ENCODE peak calls at places on chromosome 4, in ten cellular contexts. F is BE2C, E is H1, H is foreskin fibroblast, S is gastrocnemius medialis, U is suprapubic skin, J is GM20000, Y is thoracic aorta, L is stomach, K is fibroblast of mammary gland. G is an unnamed sample.

GRCh38 chr4:30614771-30615170 is 105.4 kb upstream of the PCDH7 start:
- DNase-seq in F (no peak), E (no peak), H (no peak), S (no peak), U (no peak), J (no peak), Y (no peak), L (no peak), K (no peak), G (no peak)

GRCh38 chr4:138401330-138401729 is 159.2 kb upstream of the SLC7A11 start:
- DNase-seq in F (peak; percentile 30), E (no peak), H (no peak), S (peak; percentile 16), U (no peak), J (no peak), Y (no peak), L (peak; percentile 28), K (peak; percentile 34), G (no peak)

GRCh38 chr4:141702472-141703182 is 66.2 kb downstream of the IL15 start:
- DNase-seq in F (peak; percentile 73), E (no peak), H (no peak), S (peak; percentile 20), U (no peak), J (no peak), Y (no peak), L (no peak), K (no peak), G (no peak)

GRCh38 chr4:8123389-8123788 is 35.2 kb downstream of the ABLIM2 start:
- DNase-seq in F (peak; percentile 36), E (no peak), H (peak; percentile 9), S (no peak), U (no peak), J (no peak), Y (no peak), L (no peak), K (no peak), G (no peak)

GRCh38 chr4:24971192-24971591 is 58.4 kb upstream of the CCDC149 start:
- DNase-seq in F (no peak), E (no peak), H (no peak), S (no peak), U (no peak), J (no peak), Y (no peak), L (no peak), K (no peak), G (no peak)

GRCh38 chr4:105741548-105741947 is 33.0 kb downstream of the GSTCD start:
- DNase-seq in F (no peak), E (no peak), H (no peak), S (no peak), U (no peak), J (no peak), Y (no peak), L (no peak), K (peak; percentile 47), G (no peak)

GRCh38 chr4:138078751-138079150 is 163.4 kb downstream of the SLC7A11 start:
- DNase-seq in F (no peak), E (no peak), H (peak; percentile 21), S (no peak), U (no peak), J (no peak), Y (no peak), L (no peak), K (peak; percentile 11), G (no peak)

GRCh38 chr4:176791591-176792347 is 953 bp downstream of the VEGFC start:
- DNase-seq in F (peak; percentile 43), E (peak; percentile 58), H (no peak), S (peak; percentile 13), U (no peak), J (peak; percentile 23), Y (no peak), L (peak; percentile 25), K (peak; percentile 63), G (peak; percentile 85)

GRCh38 chr4:138090145-138090917 is 151.8 kb downstream of the SLC7A11 start:
- DNase-seq in F (peak; percentile 58), E (peak; percentile 67), H (peak; percentile 75), S (peak; percentile 31), U (no peak), J (peak; percentile 88), Y (no peak), L (peak; percentile 50), K (peak; percentile 84), G (no peak)

GRCh38 chr4:47914926-47915237 is 499 bp upstream of the NFXL1 start:
- DNase-seq in F (no peak), E (no peak), H (no peak), S (no peak), U (no peak), J (no peak), Y (no peak), L (no peak), K (no peak), G (no peak)

GRCh38 chr4:47914219-47914925 is at the start of gene NFXL1:
- DNase-seq in F (peak; percentile 98), E (peak; percentile 92), H (peak; percentile 98), S (peak; percentile 96), U (peak; percentile 99), J (peak; percentile 91), Y (peak; percentile 91), L (peak; percentile 97), K (peak; percentile 95), G (peak; percentile 98)

GRCh38 chr4:47915378-47915777 is 995 bp upstream of the NFXL1 start:
- DNase-seq in F (no peak), E (no peak), H (no peak), S (no peak), U (no peak), J (no peak), Y (no peak), L (no peak), K (no peak), G (no peak)

GRCh38 chr4:47913328-47913727 is 1.1 kb downstream of the NFXL1 start:
- DNase-seq in F (no peak), E (no peak), H (no peak), S (no peak), U (no peak), J (no peak), Y (no peak), L (no peak), K (peak; percentile 42), G (no peak)

GRCh38 chr4:47913858-47914218 is 545 bp downstream of the NFXL1 start:
- DNase-seq in F (peak; percentile 36), E (peak; percentile 73), H (no peak), S (peak; percentile 28), U (peak; percentile 79), J (peak; percentile 13), Y (no peak), L (peak; percentile 42), K (no peak), G (peak; percentile 85)
- TF ChIP-seq CTCF in F (no peak), E (no peak), H (no peak), S (no peak), U (no peak), J (no peak), Y (peak; percentile 15), L (no peak), K (no peak), G (no peak)

DNA sequence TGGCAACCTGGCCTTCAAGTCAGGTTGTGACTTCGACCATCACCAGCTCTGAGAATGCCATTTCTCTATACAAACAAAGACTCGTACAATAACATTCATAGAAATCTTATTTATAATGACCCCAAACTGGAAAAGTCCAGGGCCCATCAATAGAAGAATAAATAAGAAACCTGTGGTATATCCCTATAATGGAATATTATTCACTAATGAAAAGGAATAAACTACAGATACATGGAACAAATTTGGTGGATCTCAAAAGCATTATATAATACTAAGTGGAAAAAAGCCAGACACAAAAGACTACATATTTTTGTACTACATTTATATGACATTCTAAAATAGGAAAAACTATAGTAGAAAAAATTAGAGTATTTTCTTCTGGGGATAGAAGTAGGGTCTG is 109.4 kb upstream of the INPP4B start:
- DNase-seq in F (no peak), E (no peak), H (no peak), S (no peak), U (no peak), J (no peak), Y (no peak), L (no peak), K (no peak), G (no peak)
- TF ChIP-seq CTCF in F (no peak), E (no peak), H (no peak), S (no peak), U (no peak), J (no peak), Y (no peak), L (no peak), K (no peak), G (no peak)

DNA sequence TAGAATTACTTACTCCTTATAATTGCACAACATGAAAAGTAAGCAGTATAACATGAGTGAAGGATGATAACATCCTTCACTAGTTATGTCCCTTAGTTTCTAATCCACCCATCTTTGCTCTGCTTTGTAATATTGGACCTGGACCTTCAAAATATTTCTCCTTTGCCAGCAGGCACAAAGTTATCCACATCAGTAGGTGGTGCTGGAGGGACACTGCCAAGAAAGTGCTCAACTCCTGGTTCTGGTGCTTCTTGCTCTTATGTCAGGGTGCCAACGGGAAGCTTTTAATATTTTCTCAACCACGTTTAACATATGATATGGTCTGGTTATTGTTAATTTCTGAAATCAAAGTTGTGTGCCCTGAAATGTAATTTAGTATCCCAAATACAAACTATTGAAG is 49.1 kb downstream of the TMEM165 start:
- DNase-seq in F (peak; percentile 21), E (no peak), H (peak; percentile 41), S (no peak), U (no peak), J (no peak), Y (no peak), L (no peak), K (peak; percentile 61), G (no peak)
- TF ChIP-seq CTCF in F (peak; percentile 60), E (peak; percentile 40), H (peak; percentile 40), S (no peak), U (peak; percentile 8), J (no peak), Y (no peak), L (peak; percentile 9), K (peak; percentile 49), G (peak; percentile 47)

GRCh38 chr4:72290737-72291136 is 258.9 kb downstream of the NPFFR2 start:
- DNase-seq in F (no peak), E (no peak), H (no peak), S (no peak), U (no peak), J (no peak), Y (no peak), L (no peak), K (no peak), G (no peak)

GRCh38 chr4:72280252-72280651 is 248.5 kb downstream of the NPFFR2 start:
- DNase-seq in F (no peak), E (no peak), H (no peak), S (no peak), U (no peak), J (no peak), Y (no peak), L (no peak), K (no peak), G (no peak)

GRCh38 chr4:72283357-72283756 is 251.6 kb downstream of the NPFFR2 start:
- DNase-seq in F (no peak), E (no peak), H (no peak), S (no peak), U (no peak), J (no peak), Y (no peak), L (no peak), K (no peak), G (no peak)

DNA sequence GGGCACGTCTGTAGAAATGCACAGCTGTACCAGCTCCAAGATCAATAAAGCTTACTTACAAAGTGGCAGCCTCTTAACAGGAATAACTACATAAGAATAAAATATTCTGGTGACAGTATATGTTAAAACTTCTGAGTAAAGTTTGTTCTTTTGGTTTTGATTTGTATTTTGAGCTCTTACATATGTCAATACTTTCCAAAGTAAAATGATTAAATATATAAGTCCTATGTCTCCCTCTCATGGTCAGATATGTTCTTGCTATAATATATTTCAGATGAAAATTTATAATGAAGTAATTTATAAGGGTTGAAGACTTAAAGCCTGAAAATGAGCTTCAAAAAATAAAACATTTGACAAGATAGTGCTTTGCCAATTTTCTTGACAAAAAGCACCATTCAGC is 254.4 kb downstream of the NPFFR2 start:
- DNase-seq in F (no peak), E (no peak), H (no peak), S (no peak), U (no peak), J (no peak), Y (no peak), L (no peak), K (peak; percentile 30), G (no peak)
- TF ChIP-seq CTCF in F (no peak), E (no peak), H (no peak), S (no peak), U (no peak), J (no peak), Y (no peak), L (no peak), K (peak; percentile 7), G (peak; percentile 40)

G was measured in osteocyte.